ENCODE peak calls at places on chromosome 10, in ten cellular contexts. R is right lobe of liver; U is NCI-H1092; Y is A172; C is GDM1; X is GM19239; W is stimulated activated naive CD4-positive, alpha-beta T cell; S is psoas muscle; H is activated T-cell treated with anti-CD3 and anti-CD28 coated beads for 48 hours; N is NCI-H2171 treated with DMSO at 0.1 percent for 48 hours. K is an unnamed sample.

GRCh38 chr10:43195557-43195956 is 57.3 kb downstream of the CSGALNACT2 start:
- DNase-seq in W (no peak), R (peak; percentile 50), S (no peak), N (no peak), U (no peak), H (no peak), Y (no peak), C (no peak), X (no peak), K (no peak)

GRCh38 chr10:77692782-77693181 is 55.2 kb upstream of the KCNMA1 start:
- DNase-seq in R (no peak), N (no peak), H (no peak), U (no peak), Y (no peak), S (no peak), C (no peak), W (no peak), X (no peak), K (no peak)

GRCh38 chr10:88542522-88542921 is 40.6 kb downstream of the RNLS start:
- DNase-seq in Y (no peak), U (no peak), W (no peak), N (no peak), H (no peak), C (no peak), X (no peak), S (no peak), R (no peak), K (no peak)

GRCh38 chr10:80357000-80357803 is 621 bp downstream of the DYDC2 start:
- DNase-seq in C (no peak), U (peak; percentile 35), X (no peak), N (peak; percentile 47), R (peak; percentile 66), W (no peak), S (no peak), Y (no peak), H (no peak), K (no peak)

GRCh38 chr10:15472431-15473400 is 101.6 kb upstream of the FAM171A1 start:
- DNase-seq in S (no peak), C (no peak), R (no peak), H (no peak), Y (no peak), W (no peak), N (no peak), U (no peak), X (no peak), K (no peak)

GRCh38 chr10:88471909-88472308 is 111.2 kb downstream of the RNLS start:
- DNase-seq in C (no peak), X (no peak), H (no peak), N (no peak), S (no peak), R (no peak), U (no peak), W (no peak), Y (no peak), K (no peak)

GRCh38 chr10:100735345-100736143 is 9.8 kb upstream of the PAX2 start:
- DNase-seq in H (no peak), W (no peak), C (no peak), Y (no peak), S (no peak), N (no peak), R (no peak), U (no peak), X (no peak), K (no peak)

GRCh38 chr10:118610577-118610976 is 15.1 kb upstream of the PRLHR start:
- DNase-seq in C (no peak), S (no peak), W (no peak), H (no peak), Y (no peak), X (no peak), N (no peak), U (no peak), R (no peak), K (no peak)

GRCh38 chr10:127948791-127949190 is 41.9 kb downstream of the PTPRE start:
- DNase-seq in N (no peak), X (no peak), C (no peak), H (no peak), R (no peak), Y (no peak), W (no peak), S (no peak), U (no peak), K (no peak)